ENCODE peak calls at places on chromosomes 5 and 9, in eight cellular contexts. One of them, this sample, is unnamed. For H3K4me1, the result is how much of the 10 kb centered on the place peaks cover.

GRCh38 chr5:73981696-73982095 is 355.7 kb downstream of the ARHGEF28 start:
- DNase-seq in transverse colon: no peak
- DNase-seq in stomach: no peak
- DNase-seq in SK-N-SH: no peak
- DNase-seq in GM12878: no peak
- DNase-seq in A549: no peak
- DNase-seq in K562: no peak
- DNase-seq in sigmoid colon: no peak
- DNase-seq in this sample: peak

GRCh38 chr9:76415731-76416130 is 21.5 kb upstream of the RFK start:
- DNase-seq in GM12878: no peak
- DNase-seq in A549: no peak
- DNase-seq in transverse colon: no peak
- DNase-seq in K562: no peak
- DNase-seq in sigmoid colon: no peak
- DNase-seq in stomach: peak
- DNase-seq in SK-N-SH: no peak
- DNase-seq in this sample: no peak

GRCh38 chr5:2874099-2874498 is 122.6 kb upstream of the IRX2 start:
- DNase-seq in SK-N-SH: no peak
- DNase-seq in K562: no peak
- DNase-seq in transverse colon: no peak
- DNase-seq in stomach: no peak
- DNase-seq in sigmoid colon: peak
- DNase-seq in A549: no peak
- DNase-seq in GM12878: no peak
- DNase-seq in this sample: peak

GRCh38 chr9:94804917-94805544 is 78.5 kb downstream of the AOPEP start:
- DNase-seq in transverse colon: no peak
- DNase-seq in K562: no peak
- DNase-seq in GM12878: no peak
- DNase-seq in stomach: no peak
- DNase-seq in SK-N-SH: no peak
- DNase-seq in A549: no peak
- DNase-seq in sigmoid colon: no peak
- DNase-seq in this sample: no peak

GRCh38 chr5:134555889-134556311 is 30.4 kb downstream of the JADE2 start:
- DNase-seq in K562: no peak
- DNase-seq in GM12878: no peak
- DNase-seq in A549: peak
- DNase-seq in transverse colon: peak
- DNase-seq in SK-N-SH: peak
- DNase-seq in sigmoid colon: peak
- DNase-seq in stomach: peak
- DNase-seq in this sample: no peak

GRCh38 chr9:94692601-94693000 is 33.9 kb upstream of the AOPEP start:
- DNase-seq in SK-N-SH: no peak
- DNase-seq in GM12878: no peak
- DNase-seq in A549: peak
- DNase-seq in K562: no peak
- DNase-seq in transverse colon: no peak
- DNase-seq in stomach: no peak
- DNase-seq in sigmoid colon: no peak
- DNase-seq in this sample: no peak

GRCh38 chr5:175390352-175391083 is 53.5 kb downstream of the DRD1 start:
- DNase-seq in sigmoid colon: no peak
- DNase-seq in transverse colon: no peak
- DNase-seq in GM12878: no peak
- DNase-seq in stomach: no peak
- DNase-seq in A549: no peak
- DNase-seq in K562: no peak
- DNase-seq in SK-N-SH: no peak
- DNase-seq in this sample: no peak

GRCh38 chr5:74094096-74094778 is 468.2 kb downstream of the ARHGEF28 start:
- DNase-seq in stomach: no peak
- DNase-seq in sigmoid colon: no peak
- DNase-seq in K562: no peak
- DNase-seq in SK-N-SH: peak
- DNase-seq in A549: no peak
- DNase-seq in transverse colon: no peak
- DNase-seq in GM12878: no peak
- DNase-seq in this sample: no peak

GRCh38 chr5:8826491-8826890 is 719.4 kb downstream of the SEMA5A start:
- DNase-seq in sigmoid colon: no peak
- DNase-seq in SK-N-SH: no peak
- DNase-seq in transverse colon: no peak
- DNase-seq in K562: no peak
- DNase-seq in A549: no peak
- DNase-seq in GM12878: no peak
- DNase-seq in stomach: no peak
- DNase-seq in this sample: no peak

GRCh38 chr9:87286506-87286905 is 211.2 kb upstream of the DAPK1 start:
- DNase-seq in GM12878: no peak
- DNase-seq in K562: no peak
- DNase-seq in SK-N-SH: no peak
- DNase-seq in sigmoid colon: no peak
- DNase-seq in stomach: no peak
- DNase-seq in transverse colon: no peak
- DNase-seq in A549: no peak
- DNase-seq in this sample: no peak

GRCh38 chr5:80059354-80059980 is 24.3 kb downstream of the THBS4 start:
- DNase-seq in transverse colon: no peak
- DNase-seq in stomach: no peak
- DNase-seq in K562: no peak
- DNase-seq in SK-N-SH: no peak
- DNase-seq in sigmoid colon: no peak
- DNase-seq in GM12878: no peak
- DNase-seq in A549: no peak
- DNase-seq in this sample: no peak

GRCh38 chr5:151664694-151665583 is 21.8 kb downstream of the SPARC start:
- DNase-seq in K562: no peak
- DNase-seq in A549: no peak
- DNase-seq in SK-N-SH: no peak
- DNase-seq in GM12878: no peak
- DNase-seq in transverse colon: no peak
- DNase-seq in sigmoid colon: no peak
- DNase-seq in stomach: no peak
- DNase-seq in this sample: no peak

GRCh38 chr9:128587453-128587852 is 35.1 kb downstream of the SPTAN1 start:
- DNase-seq in SK-N-SH: no peak
- DNase-seq in stomach: no peak
- DNase-seq in K562: no peak
- DNase-seq in transverse colon: no peak
- DNase-seq in sigmoid colon: no peak
- DNase-seq in GM12878: peak
- DNase-seq in A549: no peak
- DNase-seq in this sample: no peak

GRCh38 chr9:840343-840742 is 1.2 kb upstream of the DMRT1 start:
- DNase-seq in stomach: no peak
- DNase-seq in A549: no peak
- DNase-seq in SK-N-SH: no peak
- DNase-seq in transverse colon: no peak
- DNase-seq in sigmoid colon: no peak
- DNase-seq in K562: no peak
- DNase-seq in GM12878: no peak
- DNase-seq in this sample: no peak

GRCh38 chr5:160957312-160957711 is 105.3 kb upstream of the ATP10B start:
- DNase-seq in SK-N-SH: no peak
- DNase-seq in stomach: no peak
- DNase-seq in GM12878: no peak
- DNase-seq in K562: no peak
- DNase-seq in A549: no peak
- DNase-seq in transverse colon: no peak
- DNase-seq in sigmoid colon: no peak
- DNase-seq in this sample: no peak

GRCh38 chr5:43514471-43514815 is 505 bp downstream of the C5orf34 start:
- DNase-seq in GM12878: no peak
- DNase-seq in sigmoid colon: no peak
- DNase-seq in stomach: no peak
- DNase-seq in transverse colon: no peak
- DNase-seq in K562: no peak
- DNase-seq in A549: peak
- DNase-seq in SK-N-SH: peak
- DNase-seq in this sample: no peak

GRCh38 chr9:33165263-33166151 is 1.6 kb downstream of the B4GALT1 start:
- DNase-seq in stomach: peak
- DNase-seq in A549: peak
- DNase-seq in transverse colon: peak
- DNase-seq in SK-N-SH: no peak
- DNase-seq in GM12878: peak
- DNase-seq in K562: peak
- DNase-seq in sigmoid colon: peak
- DNase-seq in this sample: no peak
- TF ChIP-seq EP300 in stomach: no peak
- TF ChIP-seq EP300 in A549: no peak
- TF ChIP-seq EP300 in transverse colon: no peak
- TF ChIP-seq EP300 in SK-N-SH: no peak
- TF ChIP-seq EP300 in GM12878: no peak
- TF ChIP-seq EP300 in K562: no peak
- TF ChIP-seq EP300 in sigmoid colon: no peak
- TF ChIP-seq EP300 in this sample: no peak

DNA sequence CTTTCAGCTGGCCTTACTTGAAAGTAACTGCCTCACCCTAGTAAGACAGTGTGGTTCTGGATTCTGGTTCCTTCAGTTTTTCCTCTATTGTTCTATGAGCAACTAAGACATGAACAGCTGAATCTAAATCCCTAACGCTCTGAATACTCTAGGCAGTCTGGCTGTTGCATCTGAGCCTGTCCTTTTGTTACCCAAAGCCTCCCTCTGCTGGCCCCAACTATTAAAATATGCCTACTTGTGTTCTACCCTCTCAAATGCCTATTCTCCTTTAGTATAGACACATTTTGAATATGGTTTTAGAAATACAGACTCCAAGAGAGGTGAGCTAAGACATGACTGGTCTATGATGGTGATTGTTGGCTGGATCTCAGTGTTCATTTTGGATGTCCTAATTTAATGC is 1203.6 kb upstream of the DMAC1 start:
- DNase-seq in GM12878: no peak
- DNase-seq in K562: no peak
- DNase-seq in SK-N-SH: peak
- DNase-seq in stomach: no peak
- DNase-seq in transverse colon: no peak
- DNase-seq in sigmoid colon: no peak
- DNase-seq in A549: no peak
- DNase-seq in this sample: no peak
- H3K4me3 ChIP-seq in GM12878: no peak
- H3K4me3 ChIP-seq in K562: no peak
- H3K4me3 ChIP-seq in SK-N-SH: no peak
- H3K4me3 ChIP-seq in stomach: no peak
- H3K4me3 ChIP-seq in transverse colon: no peak
- H3K4me3 ChIP-seq in sigmoid colon: no peak
- H3K4me3 ChIP-seq in A549: no peak
- H3K4me3 ChIP-seq in this sample: no peak

GRCh38 chr5:96250782-96251181 is 182.3 kb downstream of the PCSK1 start:
- DNase-seq in transverse colon: no peak
- DNase-seq in sigmoid colon: no peak
- DNase-seq in stomach: no peak
- DNase-seq in SK-N-SH: no peak
- DNase-seq in K562: no peak
- DNase-seq in GM12878: no peak
- DNase-seq in A549: no peak
- DNase-seq in this sample: no peak
- H3K4me1 ChIP-seq in transverse colon: under half
- H3K4me1 ChIP-seq in sigmoid colon: under half
- H3K4me1 ChIP-seq in stomach: under half
- H3K4me1 ChIP-seq in SK-N-SH: under half
- H3K4me1 ChIP-seq in K562: under half
- H3K4me1 ChIP-seq in GM12878: under half
- H3K4me1 ChIP-seq in A549: under half
- H3K4me1 ChIP-seq in this sample: under half

GRCh38 chr5:1228121-1228520 is 2.9 kb downstream of the SLC6A18 start:
- DNase-seq in A549: no peak
- DNase-seq in SK-N-SH: no peak
- DNase-seq in stomach: no peak
- DNase-seq in transverse colon: no peak
- DNase-seq in K562: no peak
- DNase-seq in GM12878: no peak
- DNase-seq in sigmoid colon: no peak
- DNase-seq in this sample: no peak

GRCh38 chr5:1226231-1226630 is 1.1 kb downstream of the SLC6A18 start:
- DNase-seq in GM12878: no peak
- DNase-seq in SK-N-SH: no peak
- DNase-seq in transverse colon: no peak
- DNase-seq in K562: no peak
- DNase-seq in A549: no peak
- DNase-seq in stomach: no peak
- DNase-seq in sigmoid colon: no peak
- DNase-seq in this sample: no peak

GRCh38 chr5:1226839-1227238 is 1.7 kb downstream of the SLC6A18 start:
- DNase-seq in GM12878: no peak
- DNase-seq in stomach: no peak
- DNase-seq in sigmoid colon: no peak
- DNase-seq in SK-N-SH: no peak
- DNase-seq in A549: no peak
- DNase-seq in K562: no peak
- DNase-seq in transverse colon: no peak
- DNase-seq in this sample: no peak

GRCh38 chr5:1229822-1230221 is 4.6 kb downstream of the SLC6A18 start:
- DNase-seq in SK-N-SH: no peak
- DNase-seq in stomach: no peak
- DNase-seq in K562: no peak
- DNase-seq in transverse colon: no peak
- DNase-seq in sigmoid colon: no peak
- DNase-seq in GM12878: no peak
- DNase-seq in A549: no peak
- DNase-seq in this sample: no peak

GRCh38 chr5:1227669-1228068 is 2.5 kb downstream of the SLC6A18 start:
- DNase-seq in transverse colon: no peak
- DNase-seq in A549: no peak
- DNase-seq in stomach: no peak
- DNase-seq in SK-N-SH: no peak
- DNase-seq in sigmoid colon: no peak
- DNase-seq in GM12878: no peak
- DNase-seq in K562: no peak
- DNase-seq in this sample: no peak
- TF ChIP-seq EP300 in transverse colon: no peak
- TF ChIP-seq EP300 in A549: no peak
- TF ChIP-seq EP300 in stomach: no peak
- TF ChIP-seq EP300 in SK-N-SH: no peak
- TF ChIP-seq EP300 in sigmoid colon: no peak
- TF ChIP-seq EP300 in GM12878: no peak
- TF ChIP-seq EP300 in K562: no peak
- TF ChIP-seq EP300 in this sample: no peak